ENCODE peak calls at places on chromosomes 7 and 10, in six cellular contexts. J is fibroblast of lung, D is neural progenitor cell, T is GM23248, V is IMR-90, P is GM23338. W is an unnamed sample.
A peak's percentile ranks its signal among the peaks of the same experiment; 100 is the strongest.

GRCh38 chr7:12888727-12889126 is 201.3 kb downstream of the ARL4A start:
- DNase-seq in J (peak; percentile 68), T (peak; percentile 66), V (peak; percentile 66), P (no peak), D (no peak), W (no peak)

GRCh38 chr7:93879356-93879755 is 11.2 kb downstream of the TFPI2 start:
- DNase-seq in J (no peak), T (no peak), P (no peak), V (no peak), D (no peak), W (no peak)

GRCh38 chr7:45681596-45682357 is 107.6 kb downstream of the ADCY1 start:
- DNase-seq in T (no peak), D (no peak), J (no peak), V (no peak), P (no peak), W (no peak)

GRCh38 chr10:77037735-77038411 is 599.7 kb downstream of the KCNMA1 start:
- DNase-seq in J (no peak), T (no peak), P (peak; percentile 24), D (peak; percentile 35), V (no peak), W (no peak)

GRCh38 chr7:1850111-1850975 is 180.3 kb downstream of the ELFN1 start:
- DNase-seq in V (no peak), T (no peak), D (no peak), P (no peak), J (no peak), W (no peak)

GRCh38 chr10:30098624-30099023 is 39.2 kb upstream of the JCAD start:
- DNase-seq in D (no peak), J (peak; percentile 72), V (peak; percentile 92), P (no peak), T (peak; percentile 93), W (no peak)

GRCh38 chr7:149727541-149728476 is 45.6 kb downstream of the ZNF467 start:
- DNase-seq in P (no peak), J (no peak), D (no peak), V (no peak), T (no peak), W (no peak)

GRCh38 chr7:39936786-39937185 is 13.3 kb upstream of the CDK13 start:
- DNase-seq in T (no peak), V (no peak), J (no peak), D (no peak), P (no peak), W (no peak)

GRCh38 chr7:42372498-42372897 is 135.5 kb upstream of the GLI3 start:
- DNase-seq in D (peak; percentile 62), J (no peak), P (no peak), V (no peak), T (no peak), W (no peak)

GRCh38 chr10:84012831-84013458 is 126.4 kb upstream of the GHITM start:
- DNase-seq in J (no peak), D (no peak), T (no peak), V (no peak), P (no peak), W (no peak)

GRCh38 chr7:22607180-22607579 is 107.2 kb upstream of the STEAP1B start:
- DNase-seq in P (no peak), V (peak; percentile 73), D (no peak), J (peak; percentile 67), T (peak; percentile 81), W (no peak)

DNA sequence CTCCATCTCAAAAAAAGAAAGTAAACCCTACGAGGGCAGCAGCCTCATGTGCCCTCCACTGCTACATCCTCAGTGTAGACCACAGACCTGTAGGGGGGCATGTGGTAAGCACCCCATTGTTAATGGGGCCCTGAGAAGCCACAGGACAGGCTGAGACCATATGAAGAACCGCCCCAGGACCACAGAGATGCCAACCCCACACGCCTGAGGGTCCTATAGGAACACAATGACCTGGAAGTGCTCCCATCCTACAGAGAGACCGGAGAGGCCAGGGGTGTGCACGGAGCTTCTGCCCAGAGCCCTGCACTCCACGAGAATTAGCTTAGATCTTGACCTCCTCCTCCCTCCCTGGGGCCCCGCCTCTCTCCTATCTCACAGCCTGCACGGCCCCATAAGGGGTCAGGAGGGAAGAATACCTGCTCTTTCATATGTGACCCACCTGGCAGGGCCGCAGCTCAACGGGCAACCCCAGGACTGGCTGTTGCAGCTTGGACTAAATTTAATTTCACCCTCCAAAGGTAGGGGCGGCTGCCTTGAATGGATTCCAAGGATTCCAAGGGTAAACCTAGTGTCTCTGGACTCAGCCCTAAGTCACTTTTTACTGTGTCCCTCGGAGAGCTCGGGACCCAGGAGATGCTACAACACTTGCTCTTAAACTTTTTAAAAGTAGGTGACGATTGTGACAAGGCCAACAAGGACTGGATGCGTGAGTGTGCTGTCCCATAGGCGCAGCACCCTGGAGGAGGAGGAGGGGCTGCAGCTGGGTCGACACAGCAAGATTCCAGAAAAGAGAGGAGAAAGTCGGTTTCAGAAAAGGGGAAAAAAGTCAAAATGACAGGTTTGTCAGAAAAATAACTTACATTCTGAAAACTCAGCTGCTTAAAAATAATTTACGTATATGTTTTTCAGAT is 24.2 kb downstream of the PRKAG2 start:
- DNase-seq in T (no peak), J (no peak), V (no peak), P (no peak), D (no peak), W (no peak)
- H4K20me1 ChIP-seq in T (no peaks in the 10 kb centered on the region), J (no peaks in the 10 kb centered on the region), V (no peaks in the 10 kb centered on the region), P (no peaks in the 10 kb centered on the region), D (no peaks in the 10 kb centered on the region), W (no peaks in the 10 kb centered on the region)

DNA sequence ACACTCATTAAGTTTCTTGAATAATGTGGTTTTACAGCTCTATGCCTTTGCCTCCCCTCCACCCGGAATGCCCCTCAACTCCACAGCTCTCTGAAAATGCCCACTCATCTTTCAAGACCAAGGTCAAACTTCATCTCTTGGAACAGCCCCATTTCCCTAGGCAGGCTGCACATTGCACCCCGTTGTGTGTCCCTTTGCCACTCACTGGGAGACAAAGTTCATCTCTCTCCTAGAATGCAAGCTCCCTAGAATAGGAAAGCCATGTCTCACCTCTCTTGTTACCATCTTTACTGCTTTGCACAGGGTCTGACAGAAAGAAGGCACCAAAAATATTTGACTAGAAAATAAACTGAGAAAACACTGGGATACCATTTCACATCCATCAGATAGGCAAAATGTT is 33.3 kb downstream of the UBE2H start:
- DNase-seq in V (no peak), P (no peak), J (no peak), D (no peak), T (no peak), W (no peak)
- H4K20me1 ChIP-seq in V (peaks cover 76% of the 10 kb centered on the region), P (peaks cover 23% of the 10 kb centered on the region), J (no peaks in the 10 kb centered on the region), D (peaks cover 90% of the 10 kb centered on the region), T (peaks cover 15% of the 10 kb centered on the region), W (peaks cover 3% of the 10 kb centered on the region)

GRCh38 chr10:102115775-102116174 is 4.4 kb downstream of the LDB1 start:
- DNase-seq in J (no peak), P (no peak), V (peak; percentile 24), T (peak; percentile 32), D (no peak), W (no peak)

GRCh38 chr10:102114861-102115618 is 5.1 kb downstream of the LDB1 start:
- DNase-seq in D (peak; percentile 96), J (peak; percentile 71), P (peak; percentile 97), V (peak; percentile 65), T (peak; percentile 94), W (no peak)

GRCh38 chr10:102112210-102112817 is 7.9 kb downstream of the LDB1 start:
- DNase-seq in J (no peak), V (no peak), D (peak; percentile 43), T (no peak), P (peak; percentile 77), W (no peak)

GRCh38 chr10:102113261-102113955 is 6.8 kb downstream of the LDB1 start:
- DNase-seq in D (peak; percentile 8), J (no peak), V (no peak), T (no peak), P (no peak), W (no peak)

DNA sequence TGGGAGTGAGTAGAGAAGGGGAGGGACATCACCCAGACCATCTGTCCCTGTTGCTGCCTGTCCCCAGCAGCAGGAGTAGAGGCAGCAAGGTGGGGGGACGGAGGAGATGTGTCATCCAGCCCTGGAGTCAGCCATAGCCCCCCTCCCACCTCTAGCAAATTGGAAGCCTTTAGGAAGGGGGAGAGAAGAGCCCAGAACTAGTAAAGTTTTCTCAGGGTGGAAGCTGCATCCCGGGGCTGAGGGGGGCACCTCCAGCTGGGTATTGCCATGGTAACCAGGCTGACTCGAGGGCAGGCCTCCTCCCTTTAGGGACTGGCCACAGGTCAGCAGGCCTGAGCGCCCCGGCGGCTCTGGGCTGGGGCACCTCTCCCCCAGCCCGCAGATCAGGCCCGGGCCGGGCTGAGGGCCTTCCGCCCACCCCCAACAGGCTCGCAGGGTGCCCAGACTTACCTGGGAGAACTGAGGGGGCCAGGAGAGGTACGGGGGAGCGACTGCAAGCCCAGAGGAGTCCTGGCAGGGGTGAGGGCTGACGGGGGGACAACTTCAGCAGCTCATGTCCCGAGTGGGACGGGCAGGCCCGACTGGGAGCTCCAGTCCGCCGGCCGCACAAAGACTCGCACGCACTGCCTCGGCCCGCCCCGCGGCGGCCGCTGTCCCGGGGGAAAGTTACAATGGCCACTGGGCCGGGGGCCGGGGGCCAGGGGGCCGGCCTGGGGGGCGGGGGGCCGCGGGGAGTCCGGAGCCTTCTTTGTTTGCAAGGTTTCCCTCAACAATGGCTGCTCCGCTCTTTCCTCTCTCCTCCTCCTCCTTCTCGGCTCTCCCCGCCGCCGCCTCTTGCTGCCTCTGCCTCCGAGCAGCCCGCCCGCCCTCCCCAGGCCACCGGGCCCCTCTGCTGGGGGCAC is 6.0 kb downstream of the LDB1 start:
- DNase-seq in J (no peak), P (peak; percentile 55), T (peak; percentile 74), D (peak; percentile 73), V (no peak), W (no peak)
- H4K20me1 ChIP-seq in J (no peaks in the 10 kb centered on the region), P (peaks cover 34% of the 10 kb centered on the region), T (no peaks in the 10 kb centered on the region), D (peaks cover 56% of the 10 kb centered on the region), V (peaks cover 68% of the 10 kb centered on the region), W (no peaks in the 10 kb centered on the region)

GRCh38 chr10:113007343-113007771 is 57.3 kb downstream of the TCF7L2 start:
- DNase-seq in P (no peak), D (no peak), V (no peak), J (no peak), T (no peak), W (no peak)

GRCh38 chr10:113015201-113015600 is 65.2 kb downstream of the TCF7L2 start:
- DNase-seq in P (no peak), V (no peak), D (no peak), T (no peak), J (no peak), W (no peak)

GRCh38 chr10:113006656-113007342 is 56.8 kb downstream of the TCF7L2 start:
- DNase-seq in T (no peak), V (no peak), P (no peak), J (no peak), D (no peak), W (no peak)

GRCh38 chr10:113007821-113008220 is 57.8 kb downstream of the TCF7L2 start:
- DNase-seq in T (peak; percentile 64), V (no peak), J (no peak), D (no peak), P (no peak), W (no peak)

DNA sequence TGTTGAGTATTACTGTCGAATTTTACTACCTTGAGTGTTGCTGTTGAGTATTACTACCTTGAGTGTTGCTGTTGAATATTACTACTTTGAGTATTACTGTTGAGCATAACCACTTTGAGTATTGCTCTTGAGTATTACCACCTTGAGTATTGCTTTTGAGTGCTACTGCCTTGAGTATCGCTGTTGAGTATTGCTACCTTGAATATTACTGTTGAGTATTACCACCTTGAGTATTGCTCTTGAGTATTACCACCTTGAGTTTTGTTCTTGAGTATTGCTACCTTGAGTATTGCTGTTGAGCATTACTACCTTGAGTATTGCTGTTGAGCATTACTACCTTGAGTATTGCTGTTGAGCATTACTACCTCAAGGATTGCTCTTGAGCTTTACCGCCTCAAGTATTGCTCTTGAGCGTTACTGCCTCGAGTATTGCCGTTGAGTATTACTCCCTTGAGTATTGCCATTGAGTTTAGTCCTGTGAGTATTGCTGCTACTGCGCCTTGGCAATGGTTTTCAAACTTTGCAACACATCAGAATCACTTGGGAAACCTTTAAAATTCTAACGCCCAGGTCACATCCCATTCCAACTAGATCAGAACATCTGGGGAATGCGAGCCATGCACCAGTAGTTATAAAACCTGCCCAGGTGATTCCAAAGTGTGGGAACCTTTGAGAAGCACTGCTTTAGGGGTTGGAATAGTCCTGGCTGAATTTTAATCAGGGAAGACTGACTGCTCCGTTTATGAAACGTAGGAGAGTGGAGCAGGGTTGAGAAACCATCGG is 61.7 kb downstream of the TCF7L2 start:
- DNase-seq in V (no peak), D (no peak), J (no peak), P (no peak), T (no peak), W (no peak)
- H4K20me1 ChIP-seq in V (peaks cover 64% of the 10 kb centered on the region), D (peaks cover 88% of the 10 kb centered on the region), J (no peaks in the 10 kb centered on the region), P (peaks cover 93% of the 10 kb centered on the region), T (peaks cover 22% of the 10 kb centered on the region), W (peaks cover 53% of the 10 kb centered on the region)